ENCODE peak calls at places on chromosomes 12 and 14, in four cellular contexts. R, Y, K and D are unnamed samples.
A peak's percentile ranks its signal among the peaks of the same experiment; 100 is the strongest.

GRCh38 chr12:130356222-130356621 is 18.5 kb downstream of the PIWIL1 start:
- DNase-seq in R (no peak), Y (no peak), K (no peak), D (no peak)

GRCh38 chr12:48965447-48965846 is 6.1 kb downstream of the WNT10B start:
- DNase-seq in R (no peak), K (no peak), Y (no peak), D (no peak)

GRCh38 chr12:38384816-38385491 is 68.4 kb downstream of the ALG10B start:
- DNase-seq in R (peak; percentile 95), K (no peak), Y (no peak), D (no peak)

GRCh38 chr14:104135121-104135903 is 3.1 kb upstream of the KIF26A start:
- DNase-seq in Y (peak; percentile 13), K (no peak), R (peak; percentile 75), D (no peak)

GRCh38 chr12:3962661-3963483 is 89.7 kb upstream of the PARP11 start:
- DNase-seq in Y (peak; percentile 17), K (no peak), R (no peak), D (no peak)

GRCh38 chr14:61718039-61718438 is 22.7 kb downstream of the HIF1A start:
- DNase-seq in K (no peak), Y (no peak), R (no peak), D (no peak)

GRCh38 chr12:120813588-120814153 is 88.0 kb downstream of the ACADS start:
- DNase-seq in K (no peak), Y (no peak), R (no peak), D (no peak)

GRCh38 chr12:105980533-105980932 is 158.2 kb downstream of the NUAK1 start:
- DNase-seq in R (no peak), K (no peak), Y (no peak), D (no peak)

GRCh38 chr12:48185181-48185919 is 1.9 kb downstream of the CCDC184 start:
- DNase-seq in Y (no peak), K (no peak), R (no peak), D (no peak)

GRCh38 chr14:36647827-36648753 is 13.6 kb upstream of the PAX9 start:
- DNase-seq in Y (peak; percentile 45), K (peak; percentile 49), R (no peak), D (peak; percentile 8)
- TF ChIP-seq CTCF in Y (peak; percentile 72), K (peak; percentile 68), R (peak; percentile 84), D (peak; percentile 61)

DNA sequence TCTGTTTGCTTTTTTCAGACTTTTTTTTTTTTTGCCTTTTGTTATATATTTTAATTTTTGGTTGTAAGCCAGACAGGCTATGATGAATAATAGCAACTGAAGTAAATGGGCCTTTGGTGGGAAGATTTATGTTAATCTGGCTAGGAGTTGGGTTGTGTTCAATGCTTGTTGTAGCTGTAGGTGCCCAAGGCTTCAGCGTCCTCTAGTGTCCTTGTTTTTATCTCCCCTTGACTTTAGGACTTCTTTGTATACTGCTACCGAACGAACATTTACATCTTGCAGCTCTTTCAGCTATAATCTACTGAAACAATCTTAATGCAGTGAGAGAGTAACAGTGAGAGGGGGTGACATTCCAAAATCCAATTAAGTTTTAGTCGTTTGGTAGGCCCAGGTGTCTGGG is 848.4 kb upstream of the FBXO33 start:
- DNase-seq in Y (no peak), R (no peak), K (no peak), D (no peak)
- TF ChIP-seq CTCF in Y (no peak), R (no peak), K (no peak), D (no peak)

GRCh38 chr14:22842211-22843122 is 6.1 kb downstream of the MMP14 start:
- DNase-seq in R (peak; percentile 55), K (no peak), Y (no peak), D (no peak)

GRCh38 chr14:22844221-22845102 is 8.1 kb downstream of the MMP14 start:
- DNase-seq in R (no peak), K (no peak), Y (no peak), D (no peak)

GRCh38 chr14:22841769-22842168 is 5.4 kb downstream of the MMP14 start:
- DNase-seq in R (no peak), K (no peak), Y (no peak), D (no peak)

GRCh38 chr14:22845103-22845394 is 8.7 kb downstream of the MMP14 start:
- DNase-seq in Y (no peak), K (no peak), R (no peak), D (no peak)

GRCh38 chr14:22843123-22843925 is 6.9 kb downstream of the MMP14 start:
- DNase-seq in Y (no peak), R (peak; percentile 41), K (no peak), D (no peak)
- TF ChIP-seq CTCF in Y (no peak), R (no peak), K (no peak), D (no peak)

DNA sequence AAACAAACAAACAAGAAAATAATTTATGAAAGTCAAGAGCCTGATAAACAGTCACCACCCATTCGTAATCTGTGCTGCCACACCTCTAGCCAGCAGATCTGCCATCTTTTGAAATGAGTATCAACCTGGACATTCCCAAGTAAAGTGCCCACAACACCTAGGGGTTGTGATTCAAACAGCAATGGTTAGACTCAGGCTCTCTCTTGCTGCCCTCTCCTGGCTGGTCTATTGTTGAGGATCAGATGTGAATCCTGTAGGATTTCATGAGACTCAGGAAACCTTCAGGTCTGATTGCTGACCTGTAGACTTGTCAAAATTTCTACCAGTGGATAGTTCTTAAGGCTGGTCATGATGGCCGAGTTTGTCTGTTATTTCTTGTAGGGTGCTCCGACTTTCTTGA is 26.8 kb downstream of the DGLUCY start:
- DNase-seq in Y (peak; percentile 26), R (no peak), K (no peak), D (peak; percentile 8)
- TF ChIP-seq CTCF in Y (peak; percentile 36), R (peak; percentile 83), K (peak; percentile 47), D (peak; percentile 73)

GRCh38 chr14:100850841-100851585 is 25.1 kb downstream of the MEG3 start:
- DNase-seq in K (no peak), R (peak; percentile 84), Y (peak; percentile 83), D (no peak)
- TF ChIP-seq CTCF in K (peak; percentile 53), R (peak; percentile 82), Y (peak; percentile 88), D (peak; percentile 78)

GRCh38 chr12:50167026-50167742 is at the start of gene CERS5:
- DNase-seq in K (peak; percentile 97), R (peak; percentile 98), Y (peak; percentile 100), D (peak; percentile 98)
- TF ChIP-seq CTCF in K (peak; percentile 35), R (no peak), Y (peak; percentile 28), D (no peak)